ENCODE peak calls at places on chromosomes 1 and 21, in seven cellular contexts. A is posterior cingulate gyrus, T is lower lobe of right lung, I is lung, M is left lobe of liver, W is NAMALWA, Y is myocyte. U is an unnamed sample.

GRCh38 chr1:246324711-246325110 is 182.4 kb downstream of the SMYD3 start:
- DNase-seq in A (no peak), M (no peak), I (no peak), T (no peak), W (no peak), Y (no peak), U (peak)

GRCh38 chr21:18204931-18205330 is 39.7 kb upstream of the CHODL start:
- DNase-seq in A (no peak), Y (no peak), T (no peak), I (no peak), W (peak), M (no peak), U (no peak)

GRCh38 chr1:167529829-167530474 is 11.6 kb upstream of the CD247 start:
- DNase-seq in W (no peak), Y (peak), T (no peak), A (no peak), I (no peak), M (peak), U (peak)

GRCh38 chr1:236144446-236145150 is 2.3 kb downstream of the GPR137B start:
- DNase-seq in I (no peak), Y (no peak), A (no peak), T (no peak), W (peak), M (no peak), U (no peak)

GRCh38 chr1:163970699-163971098 is 588.3 kb upstream of the PBX1 start:
- DNase-seq in T (no peak), Y (peak), M (no peak), W (no peak), A (no peak), I (no peak), U (no peak)

GRCh38 chr1:214233856-214234634 is 46.9 kb upstream of the SMYD2 start:
- DNase-seq in M (no peak), Y (no peak), W (no peak), A (no peak), I (no peak), T (no peak), U (no peak)

GRCh38 chr1:61132176-61133047 is 50.1 kb downstream of the NFIA start:
- DNase-seq in M (no peak), A (no peak), T (no peak), Y (no peak), W (no peak), I (no peak), U (no peak)

GRCh38 chr1:187909382-187909781 is 1080.6 kb downstream of the PLA2G4A start:
- DNase-seq in M (no peak), Y (no peak), A (no peak), W (no peak), T (no peak), I (no peak), U (no peak)

GRCh38 chr1:17539526-17540254 is at the start of gene ARHGEF10L:
- DNase-seq in M (no peak), Y (peak), W (no peak), I (no peak), A (no peak), T (no peak), U (no peak)

GRCh38 chr1:47592296-47592975 is 154.6 kb downstream of the FOXD2 start:
- DNase-seq in W (no peak), I (peak), Y (no peak), T (no peak), M (no peak), A (no peak), U (no peak)

GRCh38 chr1:215551806-215552205 is 15.3 kb upstream of the KCTD3 start:
- DNase-seq in I (no peak), T (no peak), A (no peak), W (no peak), M (no peak), Y (no peak), U (no peak)

GRCh38 chr1:205284420-205285144 is 37.0 kb downstream of the NUAK2 start:
- DNase-seq in W (peak), M (peak), T (peak), I (peak), Y (peak), A (peak), U (peak)

GRCh38 chr1:83515566-83516169 is 483.3 kb downstream of the TTLL7 start:
- DNase-seq in I (no peak), T (no peak), W (no peak), M (no peak), Y (no peak), A (no peak), U (no peak)

GRCh38 chr1:190479028-190479427 is 1.4 kb upstream of the BRINP3 start:
- DNase-seq in W (no peak), T (no peak), Y (no peak), A (no peak), M (no peak), I (no peak), U (no peak)

GRCh38 chr1:231630558-231631205 is 4.1 kb downstream of the DISC1 start:
- DNase-seq in W (no peak), M (no peak), I (no peak), Y (peak), T (no peak), A (no peak), U (peak)

GRCh38 chr1:160993544-160993943 is 27.4 kb downstream of the F11R start:
- DNase-seq in W (peak), M (no peak), Y (peak), A (no peak), T (no peak), I (no peak), U (peak)

GRCh38 chr1:98903261-98903660 is 101.4 kb downstream of the PLPPR5 start:
- DNase-seq in Y (peak), I (no peak), M (no peak), W (no peak), A (no peak), T (no peak), U (peak)

GRCh38 chr1:162861101-162861500 is at the start of gene CCDC190:
- DNase-seq in Y (peak), M (no peak), A (no peak), W (no peak), I (no peak), T (peak), U (peak)

GRCh38 chr1:227780101-227781044 is 35.1 kb upstream of the PRSS38 start:
- DNase-seq in W (no peak), Y (peak), T (peak), A (no peak), I (no peak), M (peak), U (no peak)

GRCh38 chr1:171188388-171189266 is 3.5 kb downstream of the FMO2 start:
- DNase-seq in W (peak), I (peak), A (peak), Y (peak), T (peak), M (peak), U (peak)

GRCh38 chr1:6218380-6218779 is 12.5 kb downstream of the RNF207 start:
- DNase-seq in Y (no peak), I (no peak), A (no peak), T (no peak), M (no peak), W (no peak), U (no peak)

GRCh38 chr1:195195423-195196057 is 1412.7 kb downstream of the KCNT2 start:
- DNase-seq in I (no peak), M (no peak), T (no peak), W (peak), Y (no peak), A (no peak), U (no peak)

GRCh38 chr1:18452550-18452949 is 28.2 kb upstream of the KLHDC7A start:
- DNase-seq in I (no peak), W (peak), Y (no peak), A (no peak), T (no peak), M (no peak), U (no peak)

GRCh38 chr1:31062867-31063380 is 2.6 kb downstream of the PUM1 start:
- DNase-seq in A (no peak), W (no peak), T (no peak), M (no peak), I (no peak), Y (no peak), U (no peak)

GRCh38 chr21:37032877-37033471 is 26.5 kb downstream of the RIPPLY3 start:
- DNase-seq in W (no peak), M (no peak), Y (peak), A (no peak), I (no peak), T (no peak), U (peak)

GRCh38 chr1:176157995-176158394 is 49.1 kb downstream of the COP1 start:
- DNase-seq in M (no peak), Y (peak), W (no peak), T (no peak), I (no peak), A (no peak), U (no peak)

GRCh38 chr1:60753508-60753907 is 328.9 kb upstream of the NFIA start:
- DNase-seq in I (no peak), Y (no peak), A (no peak), W (no peak), T (no peak), M (no peak), U (no peak)

GRCh38 chr1:203041351-203041932 is 15.2 kb downstream of the PPFIA4 start:
- DNase-seq in Y (no peak), I (no peak), A (no peak), W (no peak), M (no peak), T (no peak), U (no peak)

GRCh38 chr1:12302798-12303447 is 73.1 kb downstream of the VPS13D start:
- DNase-seq in A (no peak), W (no peak), T (no peak), Y (no peak), I (no peak), M (no peak), U (no peak)

GRCh38 chr1:230926182-230926581 is 52.5 kb downstream of the TTC13 start:
- DNase-seq in T (no peak), A (no peak), I (no peak), Y (no peak), W (no peak), M (no peak), U (no peak)

GRCh38 chr1:37673920-37674319 is 18.4 kb upstream of the CDCA8 start:
- DNase-seq in T (no peak), A (no peak), W (no peak), M (no peak), I (no peak), Y (no peak), U (no peak)

GRCh38 chr1:244920911-244921310 is 56.6 kb upstream of the HNRNPU start:
- DNase-seq in Y (peak), I (no peak), M (no peak), A (no peak), T (no peak), W (peak), U (peak)

GRCh38 chr1:88175120-88175630 is 508.9 kb upstream of the PKN2 start:
- DNase-seq in A (no peak), M (no peak), W (no peak), Y (no peak), I (no peak), T (no peak), U (no peak)

GRCh38 chr1:58587667-58588066 is 10.6 kb upstream of the TACSTD2 start:
- DNase-seq in M (no peak), T (no peak), W (no peak), Y (no peak), A (no peak), I (no peak), U (no peak)

GRCh38 chr1:220224033-220224432 is 48.2 kb downstream of the RAB3GAP2 start:
- DNase-seq in M (no peak), Y (no peak), I (no peak), W (no peak), A (no peak), T (no peak), U (no peak)

GRCh38 chr1:212970085-212970484 is 19.7 kb downstream of the VASH2 start:
- DNase-seq in A (no peak), Y (peak), T (no peak), M (no peak), I (no peak), W (no peak), U (no peak)

GRCh38 chr1:5333326-5333725 is 658.9 kb downstream of the NPHP4 start:
- DNase-seq in W (no peak), M (no peak), T (no peak), I (no peak), A (no peak), Y (no peak), U (no peak)